ENCODE peak calls at places on chromosomes 5 and 9, in six cellular contexts. One of them, this sample, is unnamed.

GRCh38 chr5:81817980-81818379 is 67.1 kb upstream of the SSBP2 start:
- DNase-seq in epithelial cell of esophagus: no peak
- DNase-seq in transverse colon: no peak
- DNase-seq in neural progenitor cell: no peak
- DNase-seq in D721Med: no peak
- DNase-seq in right lobe of liver: no peak
- DNase-seq in this sample: no peak

GRCh38 chr9:34957492-34958410 is at the start of gene PHF24:
- DNase-seq in epithelial cell of esophagus: peak; percentile 37
- DNase-seq in transverse colon: no peak
- DNase-seq in neural progenitor cell: peak; percentile 78
- DNase-seq in D721Med: no peak
- DNase-seq in right lobe of liver: no peak
- DNase-seq in this sample: no peak

GRCh38 chr5:88680253-88681132 is 202.5 kb downstream of the MEF2C start:
- DNase-seq in epithelial cell of esophagus: peak; percentile 52
- DNase-seq in transverse colon: peak; percentile 75
- DNase-seq in neural progenitor cell: peak; percentile 88
- DNase-seq in D721Med: peak; percentile 70
- DNase-seq in right lobe of liver: peak; percentile 82
- DNase-seq in this sample: peak; percentile 94

GRCh38 chr9:93582115-93582514 is 5.7 kb downstream of the PHF2 start:
- DNase-seq in epithelial cell of esophagus: no peak
- DNase-seq in transverse colon: peak; percentile 26
- DNase-seq in neural progenitor cell: no peak
- DNase-seq in D721Med: no peak
- DNase-seq in right lobe of liver: peak; percentile 21
- DNase-seq in this sample: no peak

GRCh38 chr5:105032917-105033316 is 1470.3 kb upstream of the NUDT12 start:
- DNase-seq in epithelial cell of esophagus: no peak
- DNase-seq in transverse colon: no peak
- DNase-seq in neural progenitor cell: no peak
- DNase-seq in D721Med: no peak
- DNase-seq in right lobe of liver: no peak
- DNase-seq in this sample: no peak

GRCh38 chr9:35690447-35691324 is 961 bp upstream of the TPM2 start:
- DNase-seq in epithelial cell of esophagus: no peak
- DNase-seq in transverse colon: peak; percentile 79
- DNase-seq in neural progenitor cell: peak; percentile 64
- DNase-seq in D721Med: peak; percentile 52
- DNase-seq in right lobe of liver: peak; percentile 70
- DNase-seq in this sample: peak; percentile 72

GRCh38 chr5:108143581-108143980 is 238.3 kb downstream of the FBXL17 start:
- DNase-seq in epithelial cell of esophagus: peak; percentile 16
- DNase-seq in transverse colon: no peak
- DNase-seq in neural progenitor cell: no peak
- DNase-seq in D721Med: no peak
- DNase-seq in right lobe of liver: no peak
- DNase-seq in this sample: no peak

GRCh38 chr5:157544623-157544989 is 31.0 kb downstream of the ADAM19 start:
- DNase-seq in epithelial cell of esophagus: no peak
- DNase-seq in transverse colon: no peak
- DNase-seq in neural progenitor cell: no peak
- DNase-seq in D721Med: no peak
- DNase-seq in right lobe of liver: no peak
- DNase-seq in this sample: no peak

GRCh38 chr9:133737071-133737773 is 930 bp downstream of the SARDH start:
- DNase-seq in epithelial cell of esophagus: no peak
- DNase-seq in transverse colon: no peak
- DNase-seq in neural progenitor cell: peak; percentile 1
- DNase-seq in D721Med: no peak
- DNase-seq in right lobe of liver: no peak
- DNase-seq in this sample: no peak

GRCh38 chr5:141402553-141403328 is at the start of gene PCDHGA9:
- DNase-seq in epithelial cell of esophagus: peak; percentile 51
- DNase-seq in transverse colon: no peak
- DNase-seq in neural progenitor cell: no peak
- DNase-seq in D721Med: no peak
- DNase-seq in right lobe of liver: no peak
- DNase-seq in this sample: no peak

GRCh38 chr9:77648458-77649108 is 461 bp upstream of the GNA14 start:
- DNase-seq in epithelial cell of esophagus: peak; percentile 37
- DNase-seq in transverse colon: peak; percentile 71
- DNase-seq in neural progenitor cell: peak; percentile 34
- DNase-seq in D721Med: no peak
- DNase-seq in right lobe of liver: peak; percentile 76
- DNase-seq in this sample: no peak

DNA sequence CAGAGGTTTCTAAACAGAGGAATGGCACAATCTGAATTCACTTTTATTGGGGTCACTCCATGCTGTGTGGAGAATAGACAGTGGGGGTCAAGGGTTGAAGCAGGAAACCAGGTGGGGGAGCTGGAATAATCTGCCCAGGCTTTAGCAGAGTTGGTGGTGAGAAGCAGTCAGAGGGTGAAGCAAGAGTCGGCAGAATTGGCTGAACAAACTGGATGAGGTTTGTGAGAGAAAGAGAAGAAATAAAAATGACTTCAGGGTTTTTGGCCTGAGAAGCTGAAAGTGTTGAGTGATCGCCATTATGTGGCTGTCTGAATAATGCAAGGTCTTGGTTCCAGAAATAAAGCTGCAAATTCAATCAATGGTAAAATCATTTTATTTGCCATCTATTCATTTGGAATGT is 50.3 kb upstream of the DAB2 start:
- DNase-seq in epithelial cell of esophagus: no peak
- DNase-seq in transverse colon: no peak
- DNase-seq in neural progenitor cell: no peak
- DNase-seq in D721Med: no peak
- DNase-seq in right lobe of liver: no peak
- DNase-seq in this sample: no peak
- TF ChIP-seq CTCF in epithelial cell of esophagus: no peak
- TF ChIP-seq CTCF in transverse colon: no peak
- TF ChIP-seq CTCF in neural progenitor cell: no peak
- TF ChIP-seq CTCF in D721Med: no peak
- TF ChIP-seq CTCF in right lobe of liver: no peak
- TF ChIP-seq CTCF in this sample: no peak

GRCh38 chr5:10689391-10690081 is 71.5 kb downstream of the DAP start:
- DNase-seq in epithelial cell of esophagus: peak; percentile 39
- DNase-seq in transverse colon: no peak
- DNase-seq in neural progenitor cell: peak; percentile 66
- DNase-seq in D721Med: peak; percentile 38
- DNase-seq in right lobe of liver: no peak
- DNase-seq in this sample: no peak
- TF ChIP-seq CTCF in epithelial cell of esophagus: peak; percentile 27
- TF ChIP-seq CTCF in transverse colon: no peak
- TF ChIP-seq CTCF in neural progenitor cell: peak; percentile 64
- TF ChIP-seq CTCF in D721Med: peak; percentile 39
- TF ChIP-seq CTCF in right lobe of liver: no peak
- TF ChIP-seq CTCF in this sample: peak; percentile 32

GRCh38 chr5:42526179-42526578 is 102.9 kb downstream of the GHR start:
- DNase-seq in epithelial cell of esophagus: no peak
- DNase-seq in transverse colon: no peak
- DNase-seq in neural progenitor cell: no peak
- DNase-seq in D721Med: no peak
- DNase-seq in right lobe of liver: no peak
- DNase-seq in this sample: no peak
- TF ChIP-seq CTCF in epithelial cell of esophagus: no peak
- TF ChIP-seq CTCF in transverse colon: no peak
- TF ChIP-seq CTCF in neural progenitor cell: no peak
- TF ChIP-seq CTCF in D721Med: no peak
- TF ChIP-seq CTCF in right lobe of liver: no peak
- TF ChIP-seq CTCF in this sample: no peak

GRCh38 chr5:112238473-112238872 is 180.6 kb downstream of the EPB41L4A start:
- DNase-seq in epithelial cell of esophagus: no peak
- DNase-seq in transverse colon: no peak
- DNase-seq in neural progenitor cell: peak; percentile 10
- DNase-seq in D721Med: no peak
- DNase-seq in right lobe of liver: no peak
- DNase-seq in this sample: no peak
- TF ChIP-seq CTCF in epithelial cell of esophagus: no peak
- TF ChIP-seq CTCF in transverse colon: no peak
- TF ChIP-seq CTCF in neural progenitor cell: peak; percentile 12
- TF ChIP-seq CTCF in D721Med: peak; percentile 34
- TF ChIP-seq CTCF in right lobe of liver: no peak
- TF ChIP-seq CTCF in this sample: no peak

GRCh38 chr5:93062548-93062947 is 518.5 kb downstream of the NR2F1-AS1 start:
- DNase-seq in epithelial cell of esophagus: peak; percentile 32
- DNase-seq in transverse colon: no peak
- DNase-seq in neural progenitor cell: no peak
- DNase-seq in D721Med: no peak
- DNase-seq in right lobe of liver: no peak
- DNase-seq in this sample: no peak
- TF ChIP-seq CTCF in epithelial cell of esophagus: peak; percentile 55
- TF ChIP-seq CTCF in transverse colon: no peak
- TF ChIP-seq CTCF in neural progenitor cell: peak; percentile 42
- TF ChIP-seq CTCF in D721Med: peak; percentile 30
- TF ChIP-seq CTCF in right lobe of liver: peak; percentile 19
- TF ChIP-seq CTCF in this sample: no peak

GRCh38 chr5:54443264-54443663 is 12.2 kb upstream of the HSPB3 start:
- DNase-seq in epithelial cell of esophagus: peak; percentile 14
- DNase-seq in transverse colon: no peak
- DNase-seq in neural progenitor cell: peak; percentile 51
- DNase-seq in D721Med: no peak
- DNase-seq in right lobe of liver: no peak
- DNase-seq in this sample: no peak
- TF ChIP-seq CTCF in epithelial cell of esophagus: peak; percentile 20
- TF ChIP-seq CTCF in transverse colon: peak; percentile 15
- TF ChIP-seq CTCF in neural progenitor cell: peak; percentile 61
- TF ChIP-seq CTCF in D721Med: peak; percentile 46
- TF ChIP-seq CTCF in right lobe of liver: peak; percentile 37
- TF ChIP-seq CTCF in this sample: peak; percentile 52